ENCODE peak calls at places on chromosome 5, in nine cellular contexts. One of them, this sample, is unnamed.

GRCh38 chr5:362978-363765 is 41.7 kb downstream of the AHRR start:
- DNase-seq in HCT116: no peak
- DNase-seq in body of pancreas: no peak
- DNase-seq in AG04450: no peak
- DNase-seq in osteoblast: peak
- DNase-seq in CD8-positive, alpha-beta T cell: no peak
- DNase-seq in ovary: no peak
- DNase-seq in epithelial cell of esophagus: no peak
- DNase-seq in fibroblast of lung: no peak
- DNase-seq in this sample: no peak

GRCh38 chr5:149268928-149269557 is 2.6 kb upstream of the AFAP1L1 start:
- DNase-seq in HCT116: peak
- DNase-seq in body of pancreas: no peak
- DNase-seq in AG04450: no peak
- DNase-seq in osteoblast: peak
- DNase-seq in CD8-positive, alpha-beta T cell: no peak
- DNase-seq in ovary: no peak
- DNase-seq in epithelial cell of esophagus: peak
- DNase-seq in fibroblast of lung: peak
- DNase-seq in this sample: peak

GRCh38 chr5:160250226-160250625 is 20.9 kb downstream of the FABP6 start:
- DNase-seq in HCT116: no peak
- DNase-seq in body of pancreas: no peak
- DNase-seq in AG04450: no peak
- DNase-seq in osteoblast: no peak
- DNase-seq in CD8-positive, alpha-beta T cell: no peak
- DNase-seq in ovary: no peak
- DNase-seq in epithelial cell of esophagus: no peak
- DNase-seq in fibroblast of lung: no peak
- DNase-seq in this sample: no peak

GRCh38 chr5:149170292-149170691 is 29.0 kb downstream of the ABLIM3 start:
- DNase-seq in HCT116: no peak
- DNase-seq in body of pancreas: no peak
- DNase-seq in AG04450: no peak
- DNase-seq in osteoblast: no peak
- DNase-seq in CD8-positive, alpha-beta T cell: no peak
- DNase-seq in ovary: no peak
- DNase-seq in epithelial cell of esophagus: no peak
- DNase-seq in fibroblast of lung: peak
- DNase-seq in this sample: no peak

GRCh38 chr5:151068571-151069197 is 12.2 kb downstream of the TNIP1 start:
- DNase-seq in HCT116: no peak
- DNase-seq in body of pancreas: no peak
- DNase-seq in AG04450: no peak
- DNase-seq in osteoblast: no peak
- DNase-seq in CD8-positive, alpha-beta T cell: no peak
- DNase-seq in ovary: no peak
- DNase-seq in epithelial cell of esophagus: no peak
- DNase-seq in fibroblast of lung: no peak
- DNase-seq in this sample: no peak

GRCh38 chr5:140806834-140807775 is at the start of gene PCDHA4:
- DNase-seq in HCT116: no peak
- DNase-seq in body of pancreas: peak
- DNase-seq in AG04450: no peak
- DNase-seq in osteoblast: no peak
- DNase-seq in CD8-positive, alpha-beta T cell: no peak
- DNase-seq in ovary: peak
- DNase-seq in epithelial cell of esophagus: no peak
- DNase-seq in fibroblast of lung: no peak
- DNase-seq in this sample: no peak

GRCh38 chr5:64199425-64199824 is 33.8 kb downstream of the RNF180 start:
- DNase-seq in HCT116: no peak
- DNase-seq in body of pancreas: no peak
- DNase-seq in AG04450: no peak
- DNase-seq in osteoblast: no peak
- DNase-seq in CD8-positive, alpha-beta T cell: no peak
- DNase-seq in ovary: no peak
- DNase-seq in epithelial cell of esophagus: no peak
- DNase-seq in fibroblast of lung: no peak
- DNase-seq in this sample: no peak

GRCh38 chr5:159915913-159916840 is at the start of gene ADRA1B:
- DNase-seq in HCT116: no peak
- DNase-seq in body of pancreas: peak
- DNase-seq in AG04450: no peak
- DNase-seq in osteoblast: peak
- DNase-seq in CD8-positive, alpha-beta T cell: peak
- DNase-seq in ovary: peak
- DNase-seq in epithelial cell of esophagus: peak
- DNase-seq in fibroblast of lung: peak
- DNase-seq in this sample: no peak

GRCh38 chr5:159700016-159700415 is 216.3 kb upstream of the ADRA1B start:
- DNase-seq in HCT116: no peak
- DNase-seq in body of pancreas: no peak
- DNase-seq in AG04450: no peak
- DNase-seq in osteoblast: no peak
- DNase-seq in CD8-positive, alpha-beta T cell: no peak
- DNase-seq in ovary: no peak
- DNase-seq in epithelial cell of esophagus: peak
- DNase-seq in fibroblast of lung: no peak
- DNase-seq in this sample: no peak

GRCh38 chr5:172283020-172283861 is at the start of gene UBTD2:
- DNase-seq in HCT116: no peak
- DNase-seq in body of pancreas: peak
- DNase-seq in AG04450: no peak
- DNase-seq in osteoblast: peak
- DNase-seq in CD8-positive, alpha-beta T cell: peak
- DNase-seq in ovary: peak
- DNase-seq in epithelial cell of esophagus: peak
- DNase-seq in fibroblast of lung: peak
- DNase-seq in this sample: no peak
- TF ChIP-seq CTCF in HCT116: peak
- TF ChIP-seq CTCF in body of pancreas: peak
- TF ChIP-seq CTCF in AG04450: peak
- TF ChIP-seq CTCF in osteoblast: peak
- TF ChIP-seq CTCF in CD8-positive, alpha-beta T cell: peak
- TF ChIP-seq CTCF in ovary: peak
- TF ChIP-seq CTCF in epithelial cell of esophagus: peak
- TF ChIP-seq CTCF in fibroblast of lung: peak
- TF ChIP-seq CTCF in this sample: peak

DNA sequence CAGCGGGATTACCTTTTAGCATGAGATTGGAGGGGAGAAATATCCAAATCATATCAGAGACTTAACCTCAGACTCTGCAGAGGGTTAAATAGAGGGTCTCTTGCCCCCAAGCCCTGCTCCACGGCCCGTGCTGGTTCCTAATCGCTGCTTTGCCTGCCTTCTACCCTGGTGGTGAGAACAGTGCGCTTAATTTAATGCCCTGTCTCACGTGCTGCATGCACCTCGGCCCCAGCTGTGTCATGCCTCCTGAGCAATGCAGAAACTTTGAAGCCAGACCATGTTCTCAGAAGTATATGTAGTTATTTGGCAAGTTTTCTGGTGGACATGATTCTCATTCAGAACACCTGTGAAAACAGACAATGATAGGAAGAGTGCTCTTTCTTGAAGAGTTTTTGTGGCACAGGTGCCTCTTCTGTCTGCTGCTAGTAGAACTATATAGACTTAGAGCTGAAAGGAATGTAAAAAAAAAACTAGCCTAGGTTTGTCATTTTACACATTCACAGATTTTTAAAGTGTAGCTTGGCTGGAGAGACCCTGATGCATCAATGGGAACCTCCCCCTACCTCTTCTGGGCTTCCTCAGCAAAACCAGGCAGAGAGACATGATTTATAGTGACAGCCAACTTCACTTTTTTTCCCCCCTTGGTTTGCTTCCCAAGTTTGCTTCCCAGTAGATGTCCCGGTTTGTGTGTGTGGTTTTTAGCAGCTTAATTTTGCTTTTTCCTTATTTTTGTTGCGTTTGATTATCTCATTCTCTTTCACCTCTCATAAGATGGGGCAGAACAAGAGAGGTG is 1.6 kb downstream of the OTULIN start:
- DNase-seq in HCT116: no peak
- DNase-seq in body of pancreas: peak
- DNase-seq in AG04450: no peak
- DNase-seq in osteoblast: peak
- DNase-seq in CD8-positive, alpha-beta T cell: peak
- DNase-seq in ovary: no peak
- DNase-seq in epithelial cell of esophagus: peak
- DNase-seq in fibroblast of lung: no peak
- DNase-seq in this sample: no peak
- H3K4me3 ChIP-seq in HCT116: peak
- H3K4me3 ChIP-seq in body of pancreas: no peak
- H3K4me3 ChIP-seq in AG04450: peak
- H3K4me3 ChIP-seq in osteoblast: peak
- H3K4me3 ChIP-seq in CD8-positive, alpha-beta T cell: peak
- H3K4me3 ChIP-seq in ovary: peak
- H3K4me3 ChIP-seq in epithelial cell of esophagus: peak
- H3K4me3 ChIP-seq in fibroblast of lung: peak
- H3K4me3 ChIP-seq in this sample: peak

DNA sequence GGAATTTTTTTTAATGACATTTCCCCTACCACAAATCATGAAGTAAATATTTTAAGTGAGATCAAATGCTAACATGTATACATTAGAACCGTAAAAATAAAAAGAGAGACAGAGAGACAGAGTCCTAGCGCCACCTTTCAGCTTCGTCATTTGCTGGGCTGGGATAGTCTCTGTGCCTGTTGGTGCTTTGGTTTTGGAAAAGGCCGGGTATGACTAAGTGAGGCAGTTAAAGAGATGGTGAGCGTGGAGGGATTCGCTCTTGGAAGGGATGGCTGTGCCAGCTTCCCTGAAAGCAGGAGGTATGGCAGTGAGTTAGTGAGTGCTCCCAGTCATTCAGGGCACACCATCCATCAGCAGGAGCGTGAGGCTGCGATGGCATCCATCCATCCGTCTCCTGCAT is 729.6 kb upstream of the WWC1 start:
- DNase-seq in HCT116: no peak
- DNase-seq in body of pancreas: no peak
- DNase-seq in AG04450: no peak
- DNase-seq in osteoblast: no peak
- DNase-seq in CD8-positive, alpha-beta T cell: no peak
- DNase-seq in ovary: no peak
- DNase-seq in epithelial cell of esophagus: no peak
- DNase-seq in fibroblast of lung: no peak
- DNase-seq in this sample: no peak
- TF ChIP-seq CTCF in HCT116: no peak
- TF ChIP-seq CTCF in body of pancreas: no peak
- TF ChIP-seq CTCF in AG04450: no peak
- TF ChIP-seq CTCF in osteoblast: no peak
- TF ChIP-seq CTCF in CD8-positive, alpha-beta T cell: no peak
- TF ChIP-seq CTCF in ovary: no peak
- TF ChIP-seq CTCF in epithelial cell of esophagus: no peak
- TF ChIP-seq CTCF in fibroblast of lung: no peak
- TF ChIP-seq CTCF in this sample: no peak

GRCh38 chr5:103057208-103058130 is 62.5 kb downstream of the GIN1 start:
- DNase-seq in HCT116: no peak
- DNase-seq in body of pancreas: no peak
- DNase-seq in AG04450: no peak
- DNase-seq in osteoblast: no peak
- DNase-seq in CD8-positive, alpha-beta T cell: no peak
- DNase-seq in ovary: no peak
- DNase-seq in epithelial cell of esophagus: peak
- DNase-seq in fibroblast of lung: no peak
- DNase-seq in this sample: no peak

GRCh38 chr5:103060414-103060954 is 59.5 kb downstream of the GIN1 start:
- DNase-seq in HCT116: no peak
- DNase-seq in body of pancreas: no peak
- DNase-seq in AG04450: no peak
- DNase-seq in osteoblast: no peak
- DNase-seq in CD8-positive, alpha-beta T cell: no peak
- DNase-seq in ovary: no peak
- DNase-seq in epithelial cell of esophagus: peak
- DNase-seq in fibroblast of lung: no peak
- DNase-seq in this sample: no peak

GRCh38 chr5:103059525-103059924 is 60.4 kb downstream of the GIN1 start:
- DNase-seq in HCT116: no peak
- DNase-seq in body of pancreas: no peak
- DNase-seq in AG04450: no peak
- DNase-seq in osteoblast: no peak
- DNase-seq in CD8-positive, alpha-beta T cell: no peak
- DNase-seq in ovary: no peak
- DNase-seq in epithelial cell of esophagus: no peak
- DNase-seq in fibroblast of lung: no peak
- DNase-seq in this sample: no peak
- H3K4me3 ChIP-seq in HCT116: no peak
- H3K4me3 ChIP-seq in body of pancreas: no peak
- H3K4me3 ChIP-seq in AG04450: no peak
- H3K4me3 ChIP-seq in osteoblast: no peak
- H3K4me3 ChIP-seq in CD8-positive, alpha-beta T cell: no peak
- H3K4me3 ChIP-seq in ovary: no peak
- H3K4me3 ChIP-seq in epithelial cell of esophagus: no peak
- H3K4me3 ChIP-seq in fibroblast of lung: no peak
- H3K4me3 ChIP-seq in this sample: no peak

GRCh38 chr5:89929173-89929572 is 480.4 kb downstream of the CETN3 start:
- DNase-seq in HCT116: peak
- DNase-seq in body of pancreas: no peak
- DNase-seq in AG04450: no peak
- DNase-seq in osteoblast: no peak
- DNase-seq in CD8-positive, alpha-beta T cell: no peak
- DNase-seq in ovary: no peak
- DNase-seq in epithelial cell of esophagus: no peak
- DNase-seq in fibroblast of lung: no peak
- DNase-seq in this sample: no peak
- TF ChIP-seq CTCF in HCT116: peak
- TF ChIP-seq CTCF in body of pancreas: no peak
- TF ChIP-seq CTCF in AG04450: no peak
- TF ChIP-seq CTCF in osteoblast: no peak
- TF ChIP-seq CTCF in CD8-positive, alpha-beta T cell: no peak
- TF ChIP-seq CTCF in ovary: no peak
- TF ChIP-seq CTCF in epithelial cell of esophagus: no peak
- TF ChIP-seq CTCF in fibroblast of lung: no peak
- TF ChIP-seq CTCF in this sample: no peak

This sample was measured in HFF-Myc.